ENCODE peak calls at places on chromosomes 5 and 9, in seven cellular contexts. Z is nephron progenitor cell; M is D341Med; D is H54; O is AG10803; X is pancreas; Q is activated CD4-positive, alpha-beta T cell treated with anti-CD3 and anti-CD28 coated beads for 48 hours. S is an unnamed sample.

GRCh38 chr5:170420809-170421412 is 31.7 kb upstream of the KCNMB1 start:
- DNase-seq in X (no peak), Z (peak), D (peak), M (peak), Q (peak), O (peak), S (peak)

GRCh38 chr5:93201061-93201460 is 380.0 kb downstream of the NR2F1-AS1 start:
- DNase-seq in O (no peak), Z (no peak), D (no peak), X (no peak), M (no peak), Q (no peak), S (no peak)

GRCh38 chr9:96418920-96419690 is 935 bp upstream of the ZNF367 start:
- DNase-seq in D (peak), Z (peak), X (peak), O (peak), M (peak), Q (peak), S (peak)

GRCh38 chr5:163565931-163566608 is 60.7 kb downstream of the MAT2B start:
- DNase-seq in Q (peak), M (no peak), D (no peak), Z (peak), X (peak), O (peak), S (peak)

GRCh38 chr9:3099601-3100000 is 255.7 kb upstream of the PUM3 start:
- DNase-seq in D (no peak), X (no peak), Q (no peak), Z (no peak), M (no peak), O (no peak), S (peak)

GRCh38 chr9:131402738-131403492 is 9.0 kb downstream of the PRRC2B start:
- DNase-seq in Q (no peak), O (peak), M (peak), X (peak), D (no peak), Z (peak), S (peak)

GRCh38 chr5:111820072-111820471 is 63.1 kb upstream of the NREP start:
- DNase-seq in Z (no peak), O (no peak), Q (no peak), D (no peak), M (no peak), X (no peak), S (no peak)

GRCh38 chr9:76294301-76294700 is 99.9 kb downstream of the RFK start:
- DNase-seq in D (no peak), Q (no peak), Z (no peak), M (no peak), O (no peak), X (no peak), S (no peak)

GRCh38 chr5:107430077-107430625 is 240.6 kb downstream of the EFNA5 start:
- DNase-seq in Z (no peak), O (no peak), X (no peak), M (no peak), Q (no peak), D (no peak), S (no peak)

GRCh38 chr5:135740475-135740874 is 94.0 kb upstream of the SLC25A48 start:
- DNase-seq in Z (no peak), X (no peak), M (no peak), D (no peak), O (no peak), Q (no peak), S (no peak)

GRCh38 chr5:22391956-22392355 is 461.2 kb downstream of the CDH12 start:
- DNase-seq in O (no peak), D (no peak), M (no peak), Z (no peak), Q (no peak), X (no peak), S (no peak)

GRCh38 chr9:34240021-34240420 is 61.2 kb downstream of the UBAP1 start:
- DNase-seq in Q (no peak), M (no peak), X (no peak), D (no peak), O (no peak), Z (no peak), S (no peak)

GRCh38 chr5:13833440-13833839 is 111.0 kb downstream of the DNAH5 start:
- DNase-seq in O (no peak), X (no peak), Z (no peak), D (no peak), Q (no peak), M (no peak), S (no peak)

GRCh38 chr5:54234304-54234938 is 76.0 kb downstream of the ARL15 start:
- DNase-seq in Z (no peak), M (no peak), D (no peak), Q (no peak), X (no peak), O (peak), S (peak)

GRCh38 chr5:148913985-148914421 is 87.6 kb downstream of the ADRB2 start:
- DNase-seq in Q (no peak), M (no peak), Z (no peak), O (peak), X (no peak), D (peak), S (no peak)

GRCh38 chr5:58452566-58453258 is 7.2 kb downstream of the PLK2 start:
- DNase-seq in O (peak), M (no peak), Z (no peak), Q (no peak), X (no peak), D (no peak), S (no peak)

GRCh38 chr9:125700791-125701190 is 6.2 kb downstream of the MAPKAP1 start:
- DNase-seq in M (no peak), D (peak), X (no peak), Q (peak), Z (no peak), O (peak), S (no peak)

GRCh38 chr5:113140837-113141661 is 164.5 kb downstream of the DCP2 start:
- DNase-seq in Q (no peak), M (no peak), Z (no peak), D (peak), O (peak), X (no peak), S (no peak)

GRCh38 chr5:28488752-28489151 is 1450.4 kb upstream of the CDH9 start:
- DNase-seq in Z (no peak), M (no peak), O (no peak), D (no peak), Q (no peak), X (no peak), S (no peak)

GRCh38 chr5:7745882-7746735 is 104.8 kb downstream of the CFAP90 start:
- DNase-seq in Q (peak), X (no peak), Z (peak), M (peak), D (peak), O (peak), S (peak)

GRCh38 chr5:178108966-178109365 is 4.4 kb upstream of the N4BP3 start:
- DNase-seq in Z (no peak), O (no peak), X (no peak), M (no peak), D (no peak), Q (no peak), S (no peak)

GRCh38 chr9:101639301-101639700 is 44.5 kb upstream of the PPP3R2 start:
- DNase-seq in D (no peak), Z (no peak), X (no peak), M (no peak), Q (no peak), O (no peak), S (no peak)

GRCh38 chr9:13267743-13268142 is 11.7 kb downstream of the MPDZ start:
- DNase-seq in Q (no peak), M (no peak), O (peak), X (no peak), Z (no peak), D (no peak), S (no peak)

GRCh38 chr5:82107277-82107676 is 135.5 kb downstream of the ATG10 start:
- DNase-seq in M (no peak), X (no peak), D (no peak), Q (no peak), O (peak), Z (no peak), S (peak)

GRCh38 chr9:82031538-82032280 is 43.1 kb downstream of the SPATA31D1 start:
- DNase-seq in O (peak), X (no peak), Z (no peak), D (peak), Q (no peak), M (no peak), S (peak)

GRCh38 chr5:8756498-8757084 is 789.3 kb downstream of the SEMA5A start:
- DNase-seq in M (no peak), Z (peak), D (peak), Q (no peak), O (peak), X (no peak), S (no peak)

GRCh38 chr5:74641778-74642542 is 1.4 kb upstream of the ENC1 start:
- DNase-seq in X (no peak), Q (peak), O (peak), D (no peak), M (peak), Z (peak), S (peak)

S was measured in cerebellar cortex.